ENCODE peak calls at places on chromosomes 16 and 17, in nine cellular contexts. D is psoas muscle, A is testis, E is left ventricle myocardium inferior, U is cardiac muscle cell, S is fibroblast of lung, M is astrocyte, J is kidney, I is heart right ventricle. K is an unnamed sample.
A peak's percentile ranks its signal among the peaks of the same experiment; 100 is the strongest.

GRCh38 chr16:972316-973002 is 1.7 kb upstream of the LMF1 start:
- DNase-seq in E (no peak), J (no peak), A (peak; percentile 72), I (no peak), M (no peak), U (no peak), D (no peak), S (no peak), K (peak; percentile 86)

GRCh38 chr17:39988206-39988810 is 7.7 kb downstream of the PSMD3 start:
- DNase-seq in E (no peak), M (no peak), S (no peak), D (no peak), A (no peak), I (no peak), U (no peak), J (no peak), K (no peak)

GRCh38 chr16:19338335-19338734 is 52.8 kb downstream of the CLEC19A start:
- DNase-seq in A (no peak), D (no peak), I (no peak), U (no peak), J (no peak), S (no peak), E (no peak), M (no peak), K (no peak)

GRCh38 chr16:55542459-55543082 is 23.9 kb upstream of the CAPNS2 start:
- DNase-seq in D (no peak), S (peak; percentile 85), I (no peak), U (peak; percentile 63), M (peak; percentile 82), E (no peak), J (no peak), A (no peak), K (no peak)

GRCh38 chr16:4364196-4365013 is 7.2 kb upstream of the VASN start:
- DNase-seq in S (no peak), I (no peak), E (no peak), D (no peak), A (no peak), U (no peak), M (no peak), J (peak; percentile 77), K (no peak)

GRCh38 chr17:64687959-64688358 is 25.9 kb upstream of the SMURF2 start:
- DNase-seq in A (no peak), S (peak; percentile 86), U (peak; percentile 21), E (no peak), M (peak; percentile 82), I (no peak), J (no peak), D (no peak), K (no peak)

GRCh38 chr16:80580109-80580832 is 39.5 kb downstream of the DYNLRB2 start:
- DNase-seq in E (no peak), U (peak; percentile 16), J (no peak), A (no peak), M (peak; percentile 91), I (no peak), D (no peak), S (peak; percentile 92), K (no peak)

GRCh38 chr17:36501351-36501750 is 14.9 kb downstream of the ZNHIT3 start:
- DNase-seq in I (no peak), S (no peak), M (no peak), D (no peak), A (no peak), U (no peak), E (no peak), J (peak; percentile 39), K (no peak)

GRCh38 chr17:36755586-36755985 is 154.2 kb downstream of the MRM1 start:
- DNase-seq in A (peak; percentile 20), E (no peak), S (no peak), M (no peak), J (no peak), I (no peak), U (peak; percentile 12), D (no peak), K (no peak)

GRCh38 chr16:3542153-3542550 is 35.1 kb downstream of the NLRC3 start:
- DNase-seq in I (no peak), E (no peak), S (no peak), J (no peak), U (no peak), M (no peak), A (no peak), D (no peak), K (no peak)

DNA sequence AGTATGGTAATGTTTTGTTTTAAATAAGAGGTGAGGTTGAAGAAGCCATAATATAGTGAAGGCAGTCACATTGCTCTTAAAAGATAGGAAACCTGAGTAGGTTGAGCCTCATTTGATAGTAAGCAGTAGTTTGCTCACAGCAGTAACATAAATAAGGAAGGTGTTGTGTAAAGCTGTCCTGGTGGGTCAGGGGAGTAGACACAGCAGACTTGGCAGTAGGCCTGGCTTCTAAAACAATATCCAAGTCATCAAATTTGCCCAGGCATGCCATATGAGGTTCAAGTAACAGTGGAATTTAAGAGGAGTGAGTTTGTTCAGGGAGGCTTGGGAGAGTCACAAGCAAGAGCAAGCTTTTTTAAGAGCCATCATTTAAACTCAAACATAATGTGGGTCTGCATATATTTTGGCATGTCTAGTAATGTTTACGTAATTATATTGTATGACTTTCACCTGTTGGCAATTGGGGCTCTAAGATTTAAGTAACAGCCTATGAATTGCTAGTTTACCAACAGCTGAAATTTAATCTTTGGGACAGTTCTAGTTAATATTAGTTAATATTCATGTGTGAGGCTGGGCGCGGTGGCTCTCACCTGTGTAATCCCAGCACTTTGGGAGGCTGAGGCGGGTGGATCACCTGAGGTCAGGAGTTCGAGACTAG is 6.6 kb downstream of the NFATC3 start:
- DNase-seq in I (no peak), E (no peak), U (peak; percentile 67), S (peak; percentile 70), A (no peak), D (no peak), M (peak; percentile 57), J (no peak), K (no peak)
- H3K27ac ChIP-seq in I (no peak overlapping the region), E (no peak overlapping the region), U (peak overlapping the region; percentile 27), S (no peak overlapping the region), A (no peak overlapping the region), D (peak overlapping the region; percentile 90), M (no peak overlapping the region), J (no peak overlapping the region), K (no peak overlapping the region)

GRCh38 chr16:58402796-58403195 is 10.5 kb downstream of the GINS3 start:
- DNase-seq in A (no peak), J (no peak), U (no peak), D (no peak), M (no peak), S (no peak), E (no peak), I (no peak), K (no peak)
- H3K27ac ChIP-seq in A (no peak overlapping the region), J (no peak overlapping the region), U (no peak overlapping the region), D (no peak overlapping the region), M (no peak overlapping the region), S (no peak overlapping the region), E (no peak overlapping the region), I (no peak overlapping the region), K (peak overlapping the region; percentile 55)

GRCh38 chr16:11717811-11718210 is 24.8 kb downstream of the TXNDC11 start:
- DNase-seq in D (no peak), E (no peak), J (no peak), I (no peak), A (no peak), U (no peak), S (no peak), M (no peak), K (no peak)

GRCh38 chr16:11712122-11712521 is 30.5 kb downstream of the TXNDC11 start:
- DNase-seq in J (no peak), S (no peak), E (no peak), I (no peak), M (no peak), A (no peak), U (no peak), D (no peak), K (no peak)

GRCh38 chr16:11716330-11716729 is 26.3 kb downstream of the TXNDC11 start:
- DNase-seq in M (no peak), J (no peak), E (no peak), S (no peak), U (no peak), A (no peak), I (no peak), D (no peak), K (no peak)

GRCh38 chr16:11711662-11712061 is 31.0 kb downstream of the TXNDC11 start:
- DNase-seq in U (no peak), E (no peak), D (no peak), I (no peak), J (no peak), S (no peak), M (no peak), A (no peak), K (no peak)

DNA sequence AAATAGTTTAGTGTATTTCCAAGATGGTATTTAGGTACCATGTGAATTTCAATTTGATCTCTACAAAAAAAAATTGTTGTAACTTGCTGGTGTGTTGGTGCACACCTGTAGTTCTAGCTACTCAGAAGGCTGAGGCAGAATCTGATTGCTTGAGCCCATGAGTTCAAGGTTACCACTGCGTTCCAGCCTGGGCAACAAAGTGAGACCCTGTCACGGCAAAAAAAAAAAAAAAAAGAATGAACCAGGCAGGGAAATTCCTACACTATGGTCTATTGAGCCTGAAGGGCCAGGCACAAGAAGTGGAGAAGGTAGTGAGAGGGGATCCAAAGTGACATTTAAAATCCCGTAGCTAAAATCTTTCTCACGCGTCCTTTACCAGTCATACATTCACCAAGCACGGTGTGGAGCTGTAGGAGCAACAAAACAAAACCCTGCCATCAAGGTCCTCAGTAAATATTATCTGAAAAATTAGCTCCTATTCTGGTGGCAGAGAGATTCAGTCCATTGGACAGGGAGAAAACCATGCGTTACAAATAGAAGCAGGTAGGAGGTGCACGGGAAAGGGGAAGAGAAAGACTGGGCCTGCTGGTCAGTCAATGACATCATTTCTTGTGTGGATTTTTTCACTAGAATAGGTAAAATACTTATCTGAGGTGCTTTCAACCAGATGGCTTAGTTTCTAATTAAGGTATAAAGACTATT is 27.3 kb downstream of the TXNDC11 start:
- DNase-seq in S (no peak), J (no peak), A (no peak), E (no peak), D (no peak), I (no peak), M (no peak), U (no peak), K (no peak)
- H3K27ac ChIP-seq in S (no peak overlapping the region), J (peak overlapping the region; percentile 2), A (no peak overlapping the region), E (peak overlapping the region; percentile 27), D (peak overlapping the region; percentile 44), I (no peak overlapping the region), M (no peak overlapping the region), U (peak overlapping the region; percentile 38), K (no peak overlapping the region)

GRCh38 chr16:85565340-85565739 is 47.8 kb upstream of the GSE1 start:
- DNase-seq in M (no peak), D (no peak), I (no peak), S (no peak), U (no peak), E (no peak), A (no peak), J (no peak), K (no peak)

GRCh38 chr16:85563031-85563430 is 50.1 kb upstream of the GSE1 start:
- DNase-seq in M (no peak), D (no peak), A (no peak), U (no peak), I (no peak), S (no peak), J (no peak), E (no peak), K (no peak)

GRCh38 chr16:85564277-85565051 is 48.7 kb upstream of the GSE1 start:
- DNase-seq in E (no peak), M (no peak), A (no peak), J (peak; percentile 75), S (no peak), I (no peak), D (peak; percentile 63), U (no peak), K (no peak)

GRCh38 chr16:85562102-85562786 is 50.9 kb upstream of the GSE1 start:
- DNase-seq in S (no peak), M (no peak), A (no peak), I (no peak), E (no peak), U (no peak), D (no peak), J (peak; percentile 87), K (no peak)

GRCh38 chr16:85563515-85564276 is 49.4 kb upstream of the GSE1 start:
- DNase-seq in S (no peak), M (no peak), A (peak; percentile 75), J (peak; percentile 97), D (peak; percentile 76), E (peak; percentile 73), I (peak; percentile 77), U (peak; percentile 82), K (no peak)
- H3K27ac ChIP-seq in S (peak overlapping the region; percentile 61), M (no peak overlapping the region), A (peak overlapping the region; percentile 55), J (peak overlapping the region; percentile 84), D (peak overlapping the region; percentile 73), E (peak overlapping the region; percentile 48), I (no peak overlapping the region), U (no peak overlapping the region), K (peak overlapping the region; percentile 2)